ENCODE peak calls at places on chromosomes 1 and 21, in nine cellular contexts. I, U, Y, N, F, P, Z, V and Q are unnamed samples.

GRCh38 chr1:240122639-240123604 is 31.2 kb downstream of the FMN2 start:
- DNase-seq in I (no peak), U (no peak), Y (no peak), N (no peak), F (no peak), P (peak; percentile 70), Z (peak; percentile 23), V (no peak), Q (no peak)

GRCh38 chr1:47209725-47210330 is 20.0 kb upstream of the PDZK1IP1 start:
- DNase-seq in I (peak; percentile 18), U (no peak), Y (no peak), N (no peak), F (no peak), P (no peak), Z (no peak), V (no peak), Q (no peak)

GRCh38 chr1:33348676-33349080 is 27.8 kb upstream of the A3GALT2 start:
- DNase-seq in I (peak; percentile 65), U (no peak), Y (no peak), N (peak; percentile 50), F (no peak), P (no peak), Z (no peak), V (no peak), Q (no peak)

GRCh38 chr1:201108614-201109013 is 3.6 kb downstream of the CACNA1S start:
- DNase-seq in I (no peak), U (no peak), Y (no peak), N (no peak), F (no peak), P (no peak), Z (no peak), V (no peak), Q (no peak)

GRCh38 chr21:44710294-44710665 is 1.1 kb downstream of the TSPEAR start:
- DNase-seq in I (no peak), U (no peak), Y (no peak), N (peak; percentile 31), F (no peak), P (no peak), Z (no peak), V (no peak), Q (no peak)

GRCh38 chr1:8423134-8423701 is 105.3 kb downstream of the SLC45A1 start:
- DNase-seq in I (peak; percentile 73), U (no peak), Y (no peak), N (peak; percentile 71), F (peak; percentile 38), P (peak; percentile 31), Z (peak; percentile 57), V (peak; percentile 42), Q (no peak)

GRCh38 chr1:235058695-235059094 is 69.9 kb downstream of the TOMM20 start:
- DNase-seq in I (no peak), U (no peak), Y (no peak), N (no peak), F (no peak), P (no peak), Z (no peak), V (no peak), Q (no peak)

GRCh38 chr1:95154096-95154495 is 36.9 kb downstream of the TLCD4 start:
- DNase-seq in I (no peak), U (no peak), Y (no peak), N (no peak), F (no peak), P (no peak), Z (no peak), V (no peak), Q (no peak)

GRCh38 chr1:155005076-155005971 is 2.7 kb downstream of the ZBTB7B start:
- DNase-seq in I (peak; percentile 92), U (peak; percentile 77), Y (no peak), N (no peak), F (peak; percentile 58), P (peak; percentile 89), Z (no peak), V (peak; percentile 57), Q (no peak)

GRCh38 chr1:17039522-17039921 is 14.3 kb downstream of the SDHB start:
- DNase-seq in I (no peak), U (no peak), Y (no peak), N (no peak), F (no peak), P (no peak), Z (no peak), V (no peak), Q (no peak)
- H3K36me3 ChIP-seq in I (peaks cover 72% of the 10 kb centered on the region), U (peaks cover 55% of the 10 kb centered on the region), Y (peaks cover 29% of the 10 kb centered on the region), N (peaks cover 56% of the 10 kb centered on the region), F (peaks cover 67% of the 10 kb centered on the region), P (peaks cover 15% of the 10 kb centered on the region), Z (peaks cover 40% of the 10 kb centered on the region), V (peaks cover 82% of the 10 kb centered on the region), Q (peaks cover 58% of the 10 kb centered on the region)

DNA sequence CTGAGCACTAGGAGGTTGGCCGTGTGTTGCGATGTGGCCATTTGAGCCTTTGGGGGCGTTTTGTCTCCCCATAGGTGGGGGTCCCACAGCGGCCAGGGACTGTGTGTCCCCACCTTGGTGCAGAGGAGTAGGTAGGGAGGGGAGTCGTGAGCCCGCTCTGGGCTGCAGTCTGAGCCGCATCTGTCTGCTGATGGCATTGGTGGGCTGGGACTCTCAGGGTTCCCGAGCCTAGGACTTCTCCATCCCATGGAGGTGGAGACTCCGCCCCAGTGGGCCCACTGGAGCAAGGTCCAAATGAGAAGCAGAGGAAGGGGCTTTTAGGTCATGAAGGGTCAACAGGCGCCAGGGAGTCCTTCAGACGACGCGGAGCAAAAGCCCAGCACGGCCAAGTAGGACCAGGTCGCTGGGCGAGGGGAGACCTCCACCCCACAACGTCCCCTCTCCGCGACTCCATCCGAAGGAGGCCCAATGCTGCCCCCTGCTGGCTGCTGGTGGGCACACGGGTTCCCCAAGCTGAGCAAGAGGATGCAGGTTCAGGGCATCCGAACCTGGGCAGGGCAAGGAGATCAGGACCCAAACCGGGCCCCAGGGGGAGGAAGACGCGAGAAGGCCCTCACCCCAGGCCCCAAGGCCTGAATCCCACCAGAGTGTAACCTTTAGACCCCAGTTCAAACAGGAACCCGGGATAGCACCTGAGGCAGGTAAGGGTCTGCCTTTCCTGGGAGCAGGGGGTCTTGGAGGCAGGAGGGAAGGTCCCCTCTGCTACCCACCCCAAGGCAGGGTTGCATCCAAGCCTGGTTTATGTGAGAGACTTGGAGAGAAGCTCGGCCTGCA is 14.9 kb downstream of the TTC34 start:
- DNase-seq in I (peak; percentile 69), U (no peak), Y (no peak), N (peak; percentile 80), F (peak; percentile 12), P (peak; percentile 40), Z (no peak), V (peak; percentile 53), Q (no peak)
- H3K9me3 ChIP-seq in I (peaks cover 2% of the 10 kb centered on the region), U (peaks cover 15% of the 10 kb centered on the region), Y (peaks cover 59% of the 10 kb centered on the region), N (no peaks in the 10 kb centered on the region), F (peaks cover 25% of the 10 kb centered on the region), P (no peaks in the 10 kb centered on the region), Z (peaks cover 8% of the 10 kb centered on the region), V (peaks cover 5% of the 10 kb centered on the region), Q (peaks cover 41% of the 10 kb centered on the region)

GRCh38 chr1:23930861-23931471 is 17.8 kb upstream of the CNR2 start:
- DNase-seq in I (no peak), U (no peak), Y (peak; percentile 59), N (no peak), F (no peak), P (no peak), Z (no peak), V (peak; percentile 88), Q (peak; percentile 50)
- H3K4me3 ChIP-seq in I (no peak overlapping the region), U (peak overlapping the region; percentile 39), Y (peak overlapping the region; percentile 18), N (no peak overlapping the region), F (no peak overlapping the region), P (no peak overlapping the region), Z (no peak overlapping the region), V (peak overlapping the region; percentile 62), Q (no peak overlapping the region)

GRCh38 chr21:43012596-43012995 is 38.2 kb downstream of the PKNOX1 start:
- DNase-seq in I (no peak), U (no peak), Y (peak; percentile 58), N (no peak), F (no peak), P (no peak), Z (no peak), V (no peak), Q (no peak)
- H3K36me3 ChIP-seq in I (peaks cover 72% of the 10 kb centered on the region), U (peaks cover 48% of the 10 kb centered on the region), Y (peaks cover 32% of the 10 kb centered on the region), N (peaks cover 15% of the 10 kb centered on the region), F (peaks cover 91% of the 10 kb centered on the region), P (peaks cover 8% of the 10 kb centered on the region), Z (peaks cover 21% of the 10 kb centered on the region), V (peaks cover 84% of the 10 kb centered on the region), Q (peaks cover 60% of the 10 kb centered on the region)

GRCh38 chr1:27111771-27112573 is 43.0 kb downstream of the SLC9A1 start:
- DNase-seq in I (peak; percentile 94), U (peak; percentile 82), Y (peak; percentile 100), N (peak; percentile 63), F (peak; percentile 47), P (peak; percentile 92), Z (peak; percentile 39), V (peak; percentile 80), Q (peak; percentile 84)
- H3K9me3 ChIP-seq in I (no peaks in the 10 kb centered on the region), U (no peaks in the 10 kb centered on the region), Y (no peaks in the 10 kb centered on the region), N (no peaks in the 10 kb centered on the region), F (no peaks in the 10 kb centered on the region), P (no peaks in the 10 kb centered on the region), Z (no peaks in the 10 kb centered on the region), V (no peaks in the 10 kb centered on the region), Q (no peaks in the 10 kb centered on the region)

DNA sequence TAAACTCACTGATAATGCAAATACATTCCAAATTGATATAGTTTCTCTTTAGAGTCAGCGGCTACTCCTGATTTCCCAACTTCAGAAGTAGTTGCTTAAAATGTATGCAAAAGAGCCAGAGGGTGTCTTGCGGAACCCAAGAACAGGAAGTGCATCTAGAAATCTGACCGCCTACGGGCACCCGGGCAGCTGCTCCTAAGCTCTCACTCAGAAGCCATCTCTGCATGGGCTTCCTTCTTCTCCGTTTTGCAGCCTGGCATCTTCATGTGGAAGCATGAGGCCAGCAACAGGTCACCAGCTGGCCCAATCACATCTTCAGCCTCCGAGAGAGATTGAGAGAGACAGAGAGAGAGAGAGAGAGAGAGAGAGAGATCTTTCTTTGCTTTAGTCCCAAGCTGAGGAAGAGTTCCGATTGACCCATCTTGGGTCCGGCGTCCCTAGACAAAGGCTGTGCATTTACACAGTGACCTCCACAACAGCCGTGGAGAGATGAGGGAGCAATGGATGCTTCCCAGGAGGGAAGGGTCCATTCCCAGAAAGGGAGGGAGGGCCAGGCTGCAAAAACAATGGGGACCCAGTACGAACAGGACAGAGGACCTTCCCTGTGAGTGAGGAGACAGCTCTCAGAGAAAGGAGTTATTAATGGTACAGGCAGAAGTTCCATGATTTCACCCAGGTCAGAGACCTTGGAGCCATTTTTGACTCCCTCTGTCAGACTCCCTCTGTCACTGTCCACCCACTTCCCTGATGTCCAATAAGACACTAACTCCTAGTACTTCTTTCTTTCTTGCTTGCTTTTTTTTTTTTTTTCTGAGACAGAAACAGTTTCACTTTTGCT is 28.2 kb upstream of the SLC30A1 start:
- DNase-seq in I (no peak), U (no peak), Y (no peak), N (no peak), F (no peak), P (peak; percentile 66), Z (no peak), V (peak; percentile 73), Q (no peak)
- H3K4me3 ChIP-seq in I (no peak overlapping the region), U (no peak overlapping the region), Y (no peak overlapping the region), N (no peak overlapping the region), F (peak overlapping the region; percentile 25), P (no peak overlapping the region), Z (no peak overlapping the region), V (peak overlapping the region; percentile 54), Q (no peak overlapping the region)

DNA sequence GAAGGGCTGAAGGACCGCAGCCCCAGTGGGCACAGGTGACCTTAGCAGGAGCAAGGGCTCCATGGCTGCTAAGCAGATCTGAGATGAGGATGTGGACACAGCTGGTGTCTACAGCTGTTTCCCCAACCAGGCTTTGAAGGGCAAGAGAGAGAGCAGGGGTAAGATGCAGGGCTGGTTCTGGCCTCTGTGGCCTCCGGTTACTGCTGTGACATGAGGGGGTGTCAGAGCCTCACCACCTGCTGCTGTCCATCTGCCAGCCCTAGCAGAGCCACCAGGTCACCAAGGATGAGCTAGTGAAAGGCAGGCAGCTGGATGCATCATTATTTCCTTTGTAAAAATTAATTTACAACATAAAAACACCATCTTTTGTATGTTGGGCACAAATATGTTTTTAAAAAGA is 33.4 kb downstream of the OBSCN start:
- DNase-seq in I (no peak), U (no peak), Y (no peak), N (no peak), F (no peak), P (no peak), Z (no peak), V (no peak), Q (no peak)
- H3K36me3 ChIP-seq in I (peaks cover 9% of the 10 kb centered on the region), U (peaks cover 16% of the 10 kb centered on the region), Y (peaks cover 49% of the 10 kb centered on the region), N (peaks cover 31% of the 10 kb centered on the region), F (peaks cover 56% of the 10 kb centered on the region), P (peaks cover 3% of the 10 kb centered on the region), Z (peaks cover 66% of the 10 kb centered on the region), V (peaks cover 87% of the 10 kb centered on the region), Q (no peaks in the 10 kb centered on the region)